ENCODE peak calls at places on chromosome 5, in six cellular contexts. D, V, Q, G, I and P are unnamed samples.
A peak's percentile ranks its signal among the peaks of the same experiment; 100 is the strongest.

GRCh38 chr5:43874772-43875171 is 271.8 kb downstream of the NNT start:
- DNase-seq in D (no peak), V (no peak), Q (no peak), G (no peak), I (no peak), P (no peak)

GRCh38 chr5:64834611-64835010 is 65.9 kb downstream of the CWC27 start:
- DNase-seq in D (no peak), V (no peak), Q (no peak), G (no peak), I (no peak), P (no peak)

GRCh38 chr5:69032009-69032408 is 61.8 kb upstream of the SLC30A5 start:
- DNase-seq in D (no peak), V (no peak), Q (peak; percentile 20), G (no peak), I (peak; percentile 21), P (no peak)

GRCh38 chr5:150658121-150658520 is 2.9 kb upstream of the MYOZ3 start:
- DNase-seq in D (no peak), V (peak; percentile 52), Q (no peak), G (no peak), I (no peak), P (no peak)

GRCh38 chr5:17443333-17444125 is 54.5 kb upstream of the TAF11L2 start:
- DNase-seq in D (peak; percentile 33), V (no peak), Q (no peak), G (no peak), I (no peak), P (no peak)

GRCh38 chr5:175517824-175518450 is 39.6 kb downstream of the SFXN1 start:
- DNase-seq in D (no peak), V (no peak), Q (no peak), G (no peak), I (peak; percentile 80), P (no peak)

GRCh38 chr5:68251804-68252648 is 36.5 kb downstream of the PIK3R1 start:
- DNase-seq in D (no peak), V (peak; percentile 87), Q (no peak), G (no peak), I (no peak), P (peak; percentile 75)

GRCh38 chr5:15992918-15993317 is 186.7 kb downstream of the MARCHF11 start:
- DNase-seq in D (no peak), V (no peak), Q (peak; percentile 27), G (no peak), I (no peak), P (no peak)

GRCh38 chr5:6847896-6848295 is 134.7 kb downstream of the TENT4A start:
- DNase-seq in D (no peak), V (no peak), Q (no peak), G (no peak), I (no peak), P (no peak)

GRCh38 chr5:124330595-124330994 is 415.8 kb downstream of the ZNF608 start:
- DNase-seq in D (no peak), V (no peak), Q (no peak), G (no peak), I (no peak), P (no peak)

GRCh38 chr5:142619815-142620214 is 66.1 kb downstream of the FGF1 start:
- DNase-seq in D (no peak), V (no peak), Q (no peak), G (no peak), I (no peak), P (no peak)

GRCh38 chr5:97529354-97529753 is 346.3 kb upstream of the RIOK2 start:
- DNase-seq in D (no peak), V (no peak), Q (no peak), G (no peak), I (no peak), P (no peak)

GRCh38 chr5:126927424-126927823 is 102.9 kb downstream of the MARCHF3 start:
- DNase-seq in D (no peak), V (no peak), Q (no peak), G (no peak), I (no peak), P (no peak)

GRCh38 chr5:148209151-148209550 is 6.3 kb downstream of the SPINK6 start:
- DNase-seq in D (peak; percentile 43), V (no peak), Q (no peak), G (no peak), I (no peak), P (no peak)

GRCh38 chr5:44542470-44542869 is 153.2 kb upstream of the FGF10 start:
- DNase-seq in D (no peak), V (no peak), Q (no peak), G (no peak), I (no peak), P (no peak)

GRCh38 chr5:78361226-78361993 is 993 bp downstream of the SCAMP1 start:
- DNase-seq in D (peak; percentile 79), V (peak; percentile 72), Q (peak; percentile 68), G (no peak), I (peak; percentile 46), P (no peak)

GRCh38 chr5:29079771-29080170 is 2041.4 kb upstream of the CDH9 start:
- DNase-seq in D (no peak), V (no peak), Q (peak; percentile 12), G (peak; percentile 39), I (peak; percentile 5), P (no peak)

GRCh38 chr5:39399135-39400036 is 25.4 kb downstream of the DAB2 start:
- DNase-seq in D (no peak), V (peak; percentile 73), Q (peak; percentile 89), G (no peak), I (peak; percentile 73), P (peak; percentile 66)

GRCh38 chr5:145887976-145888574 is 15.3 kb upstream of the GRXCR2 start:
- DNase-seq in D (peak; percentile 73), V (no peak), Q (peak; percentile 53), G (peak; percentile 21), I (peak; percentile 46), P (no peak)

GRCh38 chr5:147036691-147037245 is 158.2 kb upstream of the PPP2R2B start:
- DNase-seq in D (no peak), V (no peak), Q (no peak), G (no peak), I (no peak), P (no peak)

GRCh38 chr5:1171340-1171941 is 30.0 kb upstream of the SLC6A19 start:
- DNase-seq in D (no peak), V (no peak), Q (peak; percentile 33), G (no peak), I (no peak), P (no peak)

GRCh38 chr5:93378073-93378472 is 202.9 kb downstream of the NR2F1-AS1 start:
- DNase-seq in D (no peak), V (no peak), Q (no peak), G (no peak), I (no peak), P (no peak)

DNA sequence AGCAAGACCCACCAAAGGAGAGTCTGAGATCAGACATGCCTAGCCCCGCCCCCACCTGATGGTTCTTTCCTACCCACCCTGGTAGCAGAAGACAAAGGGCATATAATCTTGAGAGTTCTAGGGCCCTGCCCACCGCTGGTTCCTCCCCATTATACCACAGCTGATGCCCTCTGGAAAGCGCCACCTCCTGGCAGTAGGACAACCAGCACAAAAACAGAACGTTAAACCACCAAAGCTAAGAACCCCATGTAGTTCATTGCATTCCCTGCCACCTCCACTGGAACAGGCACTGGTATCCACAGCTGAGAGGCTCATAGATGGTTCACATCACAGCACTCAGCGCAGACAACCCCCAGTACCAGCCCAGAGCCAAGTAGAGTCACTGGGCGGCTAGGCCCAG is 81.2 kb upstream of the TRPC7 start:
- DNase-seq in D (no peak), V (no peak), Q (peak; percentile 12), G (no peak), I (no peak), P (no peak)
- TF ChIP-seq CTCF in D (no peak), V (no peak), Q (no peak), G (peak; percentile 42), I (peak; percentile 39), P (no peak)

DNA sequence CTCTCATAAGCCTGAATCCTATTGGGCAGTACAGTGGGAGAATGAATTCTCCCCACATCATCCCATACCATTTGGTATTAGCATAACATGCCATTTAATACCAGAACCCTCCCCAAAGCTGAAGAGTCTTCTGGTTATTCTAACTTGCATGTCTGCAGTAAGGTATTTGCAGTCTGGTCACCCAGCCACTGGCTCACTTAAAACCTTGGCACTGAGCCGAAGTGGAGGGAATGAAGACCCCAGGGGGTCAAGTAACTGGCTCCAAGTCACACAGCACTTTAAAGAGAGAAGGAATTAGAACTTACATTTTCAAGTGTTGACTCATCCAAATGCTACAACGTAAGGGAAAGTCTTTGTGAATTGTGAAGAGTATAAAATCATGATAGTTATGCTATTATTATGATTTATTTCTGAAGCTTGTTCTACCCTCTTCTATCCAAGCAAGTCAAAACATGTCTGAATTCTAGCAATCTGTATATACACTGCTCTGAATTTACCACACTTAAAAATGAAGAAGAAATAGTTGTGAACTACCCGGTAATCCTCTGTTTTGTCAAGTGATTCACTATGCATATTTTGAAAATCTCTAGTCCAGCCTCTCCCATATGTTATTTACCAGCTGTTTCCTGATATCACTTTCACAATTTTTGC is 28.5 kb downstream of the GLRA1 start:
- DNase-seq in D (no peak), V (no peak), Q (peak; percentile 18), G (peak; percentile 51), I (no peak), P (no peak)
- TF ChIP-seq EP300 in D (no peak), V (no peak), Q (no peak), G (no peak), I (no peak), P (no peak)

GRCh38 chr5:31193591-31194457 is at the start of gene CDH6:
- DNase-seq in D (no peak), V (no peak), Q (peak; percentile 19), G (peak; percentile 81), I (no peak), P (no peak)

GRCh38 chr5:31194892-31195291 is 1.4 kb downstream of the CDH6 start:
- DNase-seq in D (no peak), V (no peak), Q (no peak), G (no peak), I (no peak), P (no peak)

GRCh38 chr5:31197183-31197582 is 3.7 kb downstream of the CDH6 start:
- DNase-seq in D (no peak), V (no peak), Q (peak; percentile 0), G (no peak), I (no peak), P (no peak)

GRCh38 chr5:31194458-31194808 is 947 bp downstream of the CDH6 start:
- DNase-seq in D (no peak), V (no peak), Q (peak; percentile 2), G (no peak), I (no peak), P (no peak)

GRCh38 chr5:31196309-31196708 is 2.8 kb downstream of the CDH6 start:
- DNase-seq in D (no peak), V (no peak), Q (peak; percentile 20), G (no peak), I (no peak), P (no peak)
- TF ChIP-seq CTCF in D (no peak), V (no peak), Q (no peak), G (peak; percentile 49), I (no peak), P (no peak)

GRCh38 chr5:152683205-152683604 is 278.1 kb upstream of the NMUR2 start:
- DNase-seq in D (no peak), V (no peak), Q (no peak), G (no peak), I (no peak), P (no peak)

GRCh38 chr5:152686931-152687330 is 281.9 kb upstream of the NMUR2 start:
- DNase-seq in D (no peak), V (no peak), Q (no peak), G (no peak), I (no peak), P (no peak)

GRCh38 chr5:152689275-152689711 is 284.2 kb upstream of the NMUR2 start:
- DNase-seq in D (no peak), V (no peak), Q (no peak), G (no peak), I (no peak), P (no peak)

GRCh38 chr5:152688561-152689274 is 283.6 kb upstream of the NMUR2 start:
- DNase-seq in D (no peak), V (no peak), Q (peak; percentile 54), G (no peak), I (no peak), P (no peak)
- TF ChIP-seq EP300 in D (no peak), V (no peak), Q (no peak), G (no peak), I (no peak), P (no peak)